ENCODE peak calls at places on chromosomes 11 and 22, in six cellular contexts. Z is NCI-H1105; P is pancreas; U is stimulated activated CD4-positive, alpha-beta T cell treated with anti-CD3 and anti-CD28 coated beads, Interleukin-1b, Interleukin-23, amount 100 ng/mL, for 4 hours; L is AML-193; R is cardiac muscle cell. K is an unnamed sample.

GRCh38 chr11:112345708-112346107 is 85.0 kb upstream of the PLET1 start:
- DNase-seq in Z (no peak), P (no peak), U (no peak), L (no peak), R (no peak), K (no peak)

GRCh38 chr11:126476256-126476970 is 120.9 kb downstream of the ST3GAL4 start:
- DNase-seq in Z (no peak), P (peak; percentile 12), U (no peak), L (no peak), R (no peak), K (no peak)

GRCh38 chr11:61146413-61146812 is 14.8 kb downstream of the VPS37C start:
- DNase-seq in Z (no peak), P (peak; percentile 2), U (no peak), L (no peak), R (no peak), K (no peak)

GRCh38 chr11:35393093-35393492 is 26.3 kb downstream of the SLC1A2 start:
- DNase-seq in Z (no peak), P (no peak), U (no peak), L (no peak), R (no peak), K (no peak)

GRCh38 chr11:70064726-70065317 is 13.3 kb upstream of the ANO1 start:
- DNase-seq in Z (no peak), P (no peak), U (no peak), L (no peak), R (no peak), K (no peak)

GRCh38 chr11:78532991-78533861 is 41.4 kb downstream of the NARS2 start:
- DNase-seq in Z (no peak), P (no peak), U (no peak), L (peak; percentile 21), R (no peak), K (no peak)

GRCh38 chr11:119148855-119149370 is at the start of gene ABCG4:
- DNase-seq in Z (peak; percentile 38), P (no peak), U (peak; percentile 39), L (no peak), R (no peak), K (no peak)

GRCh38 chr11:126124284-126124683 is 61.6 kb upstream of the CDON start:
- DNase-seq in Z (peak; percentile 49), P (no peak), U (no peak), L (no peak), R (no peak), K (no peak)

GRCh38 chr22:20001082-20001638 is 15.5 kb downstream of the ARVCF start:
- DNase-seq in Z (no peak), P (peak; percentile 13), U (no peak), L (no peak), R (no peak), K (no peak)

GRCh38 chr11:43548921-43549320 is 131.6 kb upstream of the HSD17B12 start:
- DNase-seq in Z (no peak), P (no peak), U (no peak), L (no peak), R (no peak), K (no peak)

K was measured in Panc1.